ENCODE peak calls at places on chromosomes 12 and 14, in seven cellular contexts. One of them, this sample, is unnamed. For H3K27me3, the result is how much of the 10 kb centered on the place peaks cover.

GRCh38 chr12:106205208-106206069 is 42.4 kb downstream of the CKAP4 start:
- DNase-seq in BJ: no peak
- DNase-seq in GM06990: no peak
- DNase-seq in pancreas: no peak
- DNase-seq in GM12878: no peak
- DNase-seq in esophagus muscularis mucosa: peak
- DNase-seq in psoas muscle: peak
- DNase-seq in this sample: peak

GRCh38 chr14:49679271-49679670 is 8.7 kb downstream of the POLE2 start:
- DNase-seq in psoas muscle: no peak
- DNase-seq in BJ: no peak
- DNase-seq in esophagus muscularis mucosa: no peak
- DNase-seq in pancreas: no peak
- DNase-seq in GM12878: no peak
- DNase-seq in GM06990: no peak
- DNase-seq in this sample: no peak

GRCh38 chr12:28998662-28999120 is 150.4 kb upstream of the FAR2 start:
- DNase-seq in GM06990: no peak
- DNase-seq in GM12878: no peak
- DNase-seq in psoas muscle: no peak
- DNase-seq in BJ: peak
- DNase-seq in esophagus muscularis mucosa: no peak
- DNase-seq in pancreas: no peak
- DNase-seq in this sample: no peak

GRCh38 chr14:87430810-87431209 is 562.2 kb downstream of the GALC start:
- DNase-seq in pancreas: no peak
- DNase-seq in GM12878: no peak
- DNase-seq in GM06990: no peak
- DNase-seq in BJ: no peak
- DNase-seq in esophagus muscularis mucosa: no peak
- DNase-seq in psoas muscle: no peak
- DNase-seq in this sample: no peak

GRCh38 chr14:79708991-79709390 is 502.3 kb downstream of the DIO2 start:
- DNase-seq in psoas muscle: no peak
- DNase-seq in GM06990: no peak
- DNase-seq in pancreas: no peak
- DNase-seq in GM12878: no peak
- DNase-seq in esophagus muscularis mucosa: no peak
- DNase-seq in BJ: no peak
- DNase-seq in this sample: no peak

GRCh38 chr14:94173471-94173884 is 644 bp upstream of the PPP4R4 start:
- DNase-seq in pancreas: no peak
- DNase-seq in psoas muscle: no peak
- DNase-seq in GM06990: peak
- DNase-seq in GM12878: no peak
- DNase-seq in BJ: no peak
- DNase-seq in esophagus muscularis mucosa: no peak
- DNase-seq in this sample: no peak

GRCh38 chr12:104738371-104738710 is 219.7 kb downstream of the SLC41A2 start:
- DNase-seq in GM12878: no peak
- DNase-seq in esophagus muscularis mucosa: no peak
- DNase-seq in pancreas: no peak
- DNase-seq in psoas muscle: no peak
- DNase-seq in GM06990: no peak
- DNase-seq in BJ: no peak
- DNase-seq in this sample: no peak

GRCh38 chr14:68908201-68908600 is 70.9 kb downstream of the ACTN1 start:
- DNase-seq in pancreas: no peak
- DNase-seq in GM06990: no peak
- DNase-seq in BJ: no peak
- DNase-seq in GM12878: no peak
- DNase-seq in esophagus muscularis mucosa: no peak
- DNase-seq in psoas muscle: no peak
- DNase-seq in this sample: no peak

GRCh38 chr14:74501135-74501614 is 7.6 kb downstream of the ISCA2 start:
- DNase-seq in pancreas: peak
- DNase-seq in esophagus muscularis mucosa: no peak
- DNase-seq in psoas muscle: peak
- DNase-seq in GM06990: no peak
- DNase-seq in GM12878: no peak
- DNase-seq in BJ: no peak
- DNase-seq in this sample: peak

GRCh38 chr14:95270203-95270602 is 49.5 kb downstream of the CLMN start:
- DNase-seq in BJ: no peak
- DNase-seq in psoas muscle: no peak
- DNase-seq in GM12878: no peak
- DNase-seq in pancreas: no peak
- DNase-seq in esophagus muscularis mucosa: no peak
- DNase-seq in GM06990: no peak
- DNase-seq in this sample: no peak

GRCh38 chr14:67240168-67240932 is 885 bp upstream of the PALS1 start:
- DNase-seq in BJ: no peak
- DNase-seq in GM06990: no peak
- DNase-seq in GM12878: no peak
- DNase-seq in psoas muscle: peak
- DNase-seq in esophagus muscularis mucosa: peak
- DNase-seq in pancreas: peak
- DNase-seq in this sample: peak

GRCh38 chr14:22602853-22603252 is 4.8 kb downstream of the ABHD4 start:
- DNase-seq in pancreas: no peak
- DNase-seq in psoas muscle: no peak
- DNase-seq in esophagus muscularis mucosa: no peak
- DNase-seq in GM06990: no peak
- DNase-seq in BJ: no peak
- DNase-seq in GM12878: no peak
- DNase-seq in this sample: no peak

GRCh38 chr14:53054457-53054856 is 98.7 kb downstream of the DDHD1 start:
- DNase-seq in psoas muscle: no peak
- DNase-seq in GM06990: no peak
- DNase-seq in GM12878: no peak
- DNase-seq in BJ: no peak
- DNase-seq in esophagus muscularis mucosa: no peak
- DNase-seq in pancreas: no peak
- DNase-seq in this sample: no peak

GRCh38 chr14:68458840-68459469 is 333.9 kb downstream of the ZFP36L1 start:
- DNase-seq in BJ: peak
- DNase-seq in pancreas: peak
- DNase-seq in esophagus muscularis mucosa: no peak
- DNase-seq in GM12878: no peak
- DNase-seq in GM06990: no peak
- DNase-seq in psoas muscle: peak
- DNase-seq in this sample: peak

GRCh38 chr12:124720019-124720686 is 143.5 kb downstream of the SCARB1 start:
- DNase-seq in GM12878: no peak
- DNase-seq in GM06990: no peak
- DNase-seq in psoas muscle: no peak
- DNase-seq in pancreas: no peak
- DNase-seq in BJ: no peak
- DNase-seq in esophagus muscularis mucosa: no peak
- DNase-seq in this sample: no peak

GRCh38 chr12:51128905-51129304 is 44.0 kb downstream of the TFCP2 start:
- DNase-seq in GM12878: no peak
- DNase-seq in BJ: no peak
- DNase-seq in GM06990: no peak
- DNase-seq in psoas muscle: no peak
- DNase-seq in esophagus muscularis mucosa: no peak
- DNase-seq in pancreas: no peak
- DNase-seq in this sample: no peak

GRCh38 chr12:14828896-14829295 is 14.4 kb downstream of the ART4 start:
- DNase-seq in psoas muscle: no peak
- DNase-seq in esophagus muscularis mucosa: no peak
- DNase-seq in BJ: no peak
- DNase-seq in GM12878: peak
- DNase-seq in GM06990: no peak
- DNase-seq in pancreas: no peak
- DNase-seq in this sample: no peak

DNA sequence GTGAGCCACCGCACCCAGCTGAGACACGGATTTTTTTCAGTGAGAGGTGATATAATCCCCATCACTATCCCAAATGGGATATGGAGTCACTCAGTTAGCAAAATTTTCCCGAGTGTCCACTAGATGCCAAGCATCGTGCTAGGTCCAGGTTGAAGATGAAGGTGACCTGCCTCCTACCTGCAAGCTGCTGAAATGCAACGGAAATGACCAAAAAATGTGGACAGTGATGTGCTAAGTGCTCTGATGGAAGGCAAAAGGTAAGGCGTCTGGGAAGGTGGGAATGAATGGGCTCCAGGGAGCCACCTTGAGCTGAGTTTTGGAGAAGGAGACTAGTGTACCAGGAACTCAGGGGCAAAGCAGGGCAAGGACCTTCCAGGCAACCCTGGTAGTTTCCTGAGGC is 64.6 kb downstream of the CALM1 start:
- DNase-seq in GM06990: no peak
- DNase-seq in pancreas: no peak
- DNase-seq in GM12878: no peak
- DNase-seq in BJ: no peak
- DNase-seq in psoas muscle: no peak
- DNase-seq in esophagus muscularis mucosa: no peak
- DNase-seq in this sample: no peak
- TF ChIP-seq CTCF in GM06990: peak
- TF ChIP-seq CTCF in pancreas: no peak
- TF ChIP-seq CTCF in GM12878: no peak
- TF ChIP-seq CTCF in BJ: no peak
- TF ChIP-seq CTCF in psoas muscle: no peak
- TF ChIP-seq CTCF in esophagus muscularis mucosa: no peak
- TF ChIP-seq CTCF in this sample: no peak

GRCh38 chr14:56552615-56553014 is 27.0 kb upstream of the TMEM260 start:
- DNase-seq in GM06990: no peak
- DNase-seq in GM12878: no peak
- DNase-seq in esophagus muscularis mucosa: no peak
- DNase-seq in pancreas: no peak
- DNase-seq in psoas muscle: no peak
- DNase-seq in BJ: no peak
- DNase-seq in this sample: no peak

GRCh38 chr14:56561586-56561985 is 18.0 kb upstream of the TMEM260 start:
- DNase-seq in pancreas: no peak
- DNase-seq in BJ: no peak
- DNase-seq in esophagus muscularis mucosa: no peak
- DNase-seq in GM12878: no peak
- DNase-seq in GM06990: no peak
- DNase-seq in psoas muscle: no peak
- DNase-seq in this sample: no peak

GRCh38 chr14:56554301-56554700 is 25.3 kb upstream of the TMEM260 start:
- DNase-seq in esophagus muscularis mucosa: no peak
- DNase-seq in GM06990: no peak
- DNase-seq in psoas muscle: no peak
- DNase-seq in GM12878: no peak
- DNase-seq in pancreas: no peak
- DNase-seq in BJ: no peak
- DNase-seq in this sample: no peak

DNA sequence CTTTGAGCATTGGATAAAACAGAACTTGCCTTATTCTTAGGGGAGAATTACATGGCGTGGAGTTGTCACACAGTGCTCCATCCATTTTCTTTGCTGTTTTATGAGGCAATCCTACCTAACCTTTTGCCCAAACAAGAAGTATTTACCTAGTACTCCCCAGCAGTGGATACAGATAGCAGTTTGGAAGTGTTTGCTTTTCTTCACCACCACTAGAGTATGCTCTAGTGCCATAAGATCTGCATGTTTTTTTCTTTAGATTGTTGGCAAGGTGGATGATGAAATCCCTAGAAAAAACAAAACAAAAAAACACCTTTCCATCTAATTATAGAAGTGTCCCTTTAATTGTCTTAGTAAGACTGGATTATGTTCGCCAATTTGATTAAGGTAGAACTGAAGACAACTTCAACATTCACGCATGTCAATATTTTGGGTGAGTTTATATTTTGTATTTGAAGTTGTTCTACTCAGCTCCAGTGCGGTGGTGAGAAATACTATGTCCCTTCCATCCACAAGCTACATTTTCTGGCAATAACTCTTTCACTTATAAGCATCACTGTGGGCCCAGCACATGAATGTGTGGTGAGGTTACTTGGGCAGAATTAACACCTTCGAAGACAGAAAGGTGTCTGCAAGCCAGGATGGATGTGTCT is 23.6 kb upstream of the TMEM260 start:
- DNase-seq in pancreas: no peak
- DNase-seq in BJ: no peak
- DNase-seq in psoas muscle: no peak
- DNase-seq in esophagus muscularis mucosa: no peak
- DNase-seq in GM06990: no peak
- DNase-seq in GM12878: no peak
- DNase-seq in this sample: no peak
- H3K27me3 ChIP-seq in pancreas: under half
- H3K27me3 ChIP-seq in BJ: under half
- H3K27me3 ChIP-seq in psoas muscle: under half
- H3K27me3 ChIP-seq in esophagus muscularis mucosa: under half
- H3K27me3 ChIP-seq in GM06990: under half
- H3K27me3 ChIP-seq in GM12878: under half
- H3K27me3 ChIP-seq in this sample: half or more

GRCh38 chr12:65845751-65846537 is 21.7 kb downstream of the HMGA2 start:
- DNase-seq in pancreas: no peak
- DNase-seq in GM12878: no peak
- DNase-seq in esophagus muscularis mucosa: no peak
- DNase-seq in psoas muscle: no peak
- DNase-seq in GM06990: no peak
- DNase-seq in BJ: no peak
- DNase-seq in this sample: no peak
- TF ChIP-seq CTCF in pancreas: no peak
- TF ChIP-seq CTCF in GM12878: no peak
- TF ChIP-seq CTCF in esophagus muscularis mucosa: no peak
- TF ChIP-seq CTCF in psoas muscle: no peak
- TF ChIP-seq CTCF in GM06990: no peak
- TF ChIP-seq CTCF in BJ: no peak
- TF ChIP-seq CTCF in this sample: no peak

DNA sequence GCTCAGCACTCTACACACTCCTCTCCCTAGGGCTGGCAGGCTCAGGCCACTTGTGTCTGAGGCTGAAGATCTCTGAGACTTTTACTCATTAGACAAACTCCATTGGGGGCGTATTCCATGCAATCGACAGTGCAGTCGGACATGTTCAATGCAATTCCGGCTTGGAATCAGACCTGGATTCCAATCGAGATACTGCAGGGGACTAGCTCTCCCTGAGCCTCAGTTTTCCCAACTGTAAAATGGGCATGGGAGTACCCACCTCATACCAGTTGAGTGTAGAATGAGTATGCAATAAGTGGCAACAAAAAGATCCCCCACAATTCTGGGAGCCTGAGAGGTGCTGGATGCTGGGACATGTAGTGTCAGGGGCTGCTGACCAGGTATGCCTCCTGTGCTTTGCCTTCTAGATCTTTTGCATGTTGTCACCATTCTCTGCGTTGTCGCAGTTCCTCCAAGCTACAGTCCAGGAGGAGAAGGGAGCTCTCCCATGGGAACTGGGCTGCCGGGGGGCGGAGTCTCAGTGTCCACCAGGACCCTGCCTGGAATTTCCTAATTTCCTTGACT is 8.3 kb downstream of the TTC6 start:
- DNase-seq in pancreas: no peak
- DNase-seq in esophagus muscularis mucosa: no peak
- DNase-seq in GM12878: no peak
- DNase-seq in GM06990: no peak
- DNase-seq in BJ: no peak
- DNase-seq in psoas muscle: no peak
- DNase-seq in this sample: no peak
- H3K27me3 ChIP-seq in pancreas: under half
- H3K27me3 ChIP-seq in esophagus muscularis mucosa: half or more
- H3K27me3 ChIP-seq in GM12878: under half
- H3K27me3 ChIP-seq in GM06990: under half
- H3K27me3 ChIP-seq in BJ: half or more
- H3K27me3 ChIP-seq in psoas muscle: half or more
- H3K27me3 ChIP-seq in this sample: half or more

GRCh38 chr12:85423947-85424346 is 143.9 kb downstream of the ALX1 start:
- DNase-seq in GM12878: no peak
- DNase-seq in BJ: no peak
- DNase-seq in esophagus muscularis mucosa: no peak
- DNase-seq in psoas muscle: no peak
- DNase-seq in GM06990: no peak
- DNase-seq in pancreas: no peak
- DNase-seq in this sample: no peak
- TF ChIP-seq CTCF in GM12878: no peak
- TF ChIP-seq CTCF in BJ: no peak
- TF ChIP-seq CTCF in esophagus muscularis mucosa: no peak
- TF ChIP-seq CTCF in psoas muscle: no peak
- TF ChIP-seq CTCF in GM06990: no peak
- TF ChIP-seq CTCF in pancreas: no peak
- TF ChIP-seq CTCF in this sample: no peak